ENCODE peak calls at places on chromosome 6, in five cellular contexts. U is fibroblast of the aortic adventitia, M is LoVo, P is prostate gland, R is testis. C is an unnamed sample.
A peak's percentile ranks its signal among the peaks of the same experiment; 100 is the strongest.

GRCh38 chr6:44138717-44139350 is 11.5 kb downstream of the TMEM63B start:
- DNase-seq in M (no peak), U (no peak), R (no peak), P (no peak), C (no peak)

GRCh38 chr6:153145591-153145990 is 14.5 kb upstream of the RGS17 start:
- DNase-seq in M (no peak), P (no peak), U (no peak), R (no peak), C (no peak)

GRCh38 chr6:84762220-84762940 is 2.0 kb downstream of the TBX18 start:
- DNase-seq in R (no peak), U (peak; percentile 68), P (no peak), M (no peak), C (no peak)

GRCh38 chr6:162917506-162917905 is 189.7 kb downstream of the PACRG start:
- DNase-seq in P (no peak), R (no peak), U (peak; percentile 39), M (no peak), C (no peak)

GRCh38 chr6:115133790-115134189 is 791.0 kb upstream of the HS3ST5 start:
- DNase-seq in R (no peak), P (no peak), M (peak; percentile 22), U (no peak), C (no peak)

GRCh38 chr6:138007014-138007472 is 100.2 kb downstream of the PERP start:
- DNase-seq in U (peak; percentile 34), M (peak; percentile 26), R (no peak), P (no peak), C (no peak)

GRCh38 chr6:28980797-28981390 is 24.2 kb downstream of the ZNF311 start:
- DNase-seq in P (no peak), U (peak; percentile 67), M (peak; percentile 84), R (peak; percentile 67), C (peak; percentile 31)

GRCh38 chr6:117919775-117920492 is 12.9 kb downstream of the SLC35F1 start:
- DNase-seq in P (peak; percentile 17), M (no peak), R (peak; percentile 45), U (no peak), C (no peak)

GRCh38 chr6:156280131-156280530 is 497.0 kb upstream of the ARID1B start:
- DNase-seq in R (peak; percentile 62), U (no peak), P (no peak), M (no peak), C (no peak)

GRCh38 chr6:1838604-1839003 is 228.9 kb downstream of the FOXC1 start:
- DNase-seq in U (peak; percentile 45), P (no peak), M (no peak), R (no peak), C (peak; percentile 93)

GRCh38 chr6:167405778-167406532 is 81.1 kb downstream of the TTLL2 start:
- DNase-seq in R (no peak), P (no peak), M (no peak), U (no peak), C (no peak)

GRCh38 chr6:31687321-31687720 is 6.5 kb upstream of the LY6G5C start:
- DNase-seq in M (no peak), R (no peak), P (no peak), U (no peak), C (no peak)

GRCh38 chr6:125791820-125792165 is 1.0 kb downstream of the NCOA7 start:
- DNase-seq in M (no peak), R (no peak), U (no peak), P (no peak), C (no peak)

GRCh38 chr6:15079288-15079817 is 166.5 kb upstream of the JARID2 start:
- DNase-seq in R (no peak), P (no peak), U (peak; percentile 9), M (no peak), C (no peak)

C was measured in LNCaP clone FGC.